ENCODE peak calls at places on chromosomes 6 and 20, in ten cellular contexts. W, E, Q, F, V, D, Z, X, R and L are unnamed samples.

GRCh38 chr6:20540683-20541082 is 6.4 kb downstream of the CDKAL1 start:
- DNase-seq in W (peak), E (no peak), Q (no peak), F (no peak), V (no peak), D (no peak), Z (no peak), X (no peak), R (no peak), L (no peak)

GRCh38 chr6:52124126-52125121 is 37.0 kb upstream of the PKHD1 start:
- DNase-seq in W (no peak), E (no peak), Q (no peak), F (no peak), V (no peak), D (no peak), Z (no peak), X (no peak), R (no peak), L (no peak)

GRCh38 chr6:125797934-125798444 is 7.2 kb downstream of the NCOA7 start:
- DNase-seq in W (no peak), E (no peak), Q (no peak), F (no peak), V (no peak), D (no peak), Z (no peak), X (no peak), R (no peak), L (no peak)

GRCh38 chr6:4128748-4129147 is 6.6 kb downstream of the ECI2 start:
- DNase-seq in W (no peak), E (no peak), Q (no peak), F (no peak), V (no peak), D (no peak), Z (no peak), X (peak), R (peak), L (no peak)

GRCh38 chr20:48295966-48296421 is 510.7 kb upstream of the SULF2 start:
- DNase-seq in W (peak), E (peak), Q (no peak), F (peak), V (no peak), D (no peak), Z (peak), X (peak), R (peak), L (no peak)

GRCh38 chr6:165854863-165855593 is 192.0 kb upstream of the PDE10A start:
- DNase-seq in W (no peak), E (no peak), Q (no peak), F (no peak), V (no peak), D (no peak), Z (no peak), X (no peak), R (no peak), L (no peak)

GRCh38 chr6:17418281-17419188 is 25.1 kb downstream of the CAP2 start:
- DNase-seq in W (no peak), E (peak), Q (no peak), F (no peak), V (no peak), D (peak), Z (peak), X (peak), R (no peak), L (no peak)

GRCh38 chr20:13670160-13670559 is 31.4 kb upstream of the TASP1 start:
- DNase-seq in W (no peak), E (no peak), Q (no peak), F (no peak), V (no peak), D (peak), Z (no peak), X (no peak), R (no peak), L (no peak)

GRCh38 chr20:51811040-51811351 is 8.7 kb upstream of the SALL4 start:
- DNase-seq in W (no peak), E (no peak), Q (no peak), F (no peak), V (no peak), D (peak), Z (no peak), X (no peak), R (no peak), L (no peak)

GRCh38 chr6:83019741-83020140 is 45.9 kb downstream of the UBE3D start:
- DNase-seq in W (no peak), E (no peak), Q (no peak), F (no peak), V (no peak), D (no peak), Z (no peak), X (no peak), R (no peak), L (no peak)

GRCh38 chr6:106692112-106692822 is 62.9 kb downstream of the QRSL1 start:
- DNase-seq in W (peak), E (no peak), Q (no peak), F (peak), V (no peak), D (no peak), Z (peak), X (peak), R (peak), L (no peak)

GRCh38 chr6:70310063-70310694 is 7.3 kb upstream of the COL9A1 start:
- DNase-seq in W (peak), E (peak), Q (no peak), F (peak), V (no peak), D (peak), Z (peak), X (peak), R (peak), L (no peak)

GRCh38 chr6:156699017-156699421 is 78.2 kb upstream of the ARID1B start:
- DNase-seq in W (peak), E (no peak), Q (no peak), F (no peak), V (no peak), D (no peak), Z (no peak), X (peak), R (peak), L (no peak)

GRCh38 chr6:89520730-89521129 is 87.8 kb downstream of the ANKRD6 start:
- DNase-seq in W (no peak), E (no peak), Q (no peak), F (no peak), V (no peak), D (no peak), Z (no peak), X (no peak), R (no peak), L (no peak)

GRCh38 chr6:100726741-100727140 is 154.4 kb downstream of the ASCC3 start:
- DNase-seq in W (peak), E (no peak), Q (no peak), F (no peak), V (no peak), D (no peak), Z (no peak), X (peak), R (no peak), L (no peak)